ENCODE peak calls at places on chromosome 1, in five cellular contexts. One of them, this sample, is unnamed.
A peak's percentile ranks its signal among the peaks of the same experiment; 100 is the strongest.

GRCh38 chr1:121418369-121419049 is 233.7 kb downstream of the SRGAP2C start:
- DNase-seq in BJ: no peak
- DNase-seq in Panc1: no peak
- DNase-seq in gastrocnemius medialis: no peak
- DNase-seq in K562: no peak
- DNase-seq in this sample: no peak

GRCh38 chr1:15950302-15950701 is 25.6 kb downstream of the ZBTB17 start:
- DNase-seq in Panc1: no peak
- DNase-seq in BJ: no peak
- DNase-seq in K562: no peak
- DNase-seq in gastrocnemius medialis: no peak
- DNase-seq in this sample: no peak

GRCh38 chr1:15353839-15354579 is 55.7 kb upstream of the EFHD2 start:
- DNase-seq in Panc1: no peak
- DNase-seq in gastrocnemius medialis: no peak
- DNase-seq in K562: no peak
- DNase-seq in BJ: no peak
- DNase-seq in this sample: no peak

GRCh38 chr1:58854576-58854975 is 70.7 kb upstream of the JUN start:
- DNase-seq in K562: no peak
- DNase-seq in BJ: no peak
- DNase-seq in gastrocnemius medialis: no peak
- DNase-seq in Panc1: no peak
- DNase-seq in this sample: no peak

GRCh38 chr1:226888021-226888420 is 17.6 kb downstream of the PSEN2 start:
- DNase-seq in K562: no peak
- DNase-seq in gastrocnemius medialis: no peak
- DNase-seq in BJ: no peak
- DNase-seq in Panc1: no peak
- DNase-seq in this sample: no peak

GRCh38 chr1:108679586-108680213 is 12.4 kb upstream of the PRPF38B start:
- DNase-seq in K562: no peak
- DNase-seq in BJ: no peak
- DNase-seq in gastrocnemius medialis: no peak
- DNase-seq in Panc1: no peak
- DNase-seq in this sample: no peak

GRCh38 chr1:11314959-11315358 is 42.0 kb downstream of the UBIAD1 start:
- DNase-seq in Panc1: no peak
- DNase-seq in BJ: no peak
- DNase-seq in K562: no peak
- DNase-seq in gastrocnemius medialis: no peak
- DNase-seq in this sample: no peak

GRCh38 chr1:171644805-171645483 is 7.5 kb downstream of the MYOC start:
- DNase-seq in K562: peak; percentile 72
- DNase-seq in BJ: peak; percentile 55
- DNase-seq in Panc1: peak; percentile 65
- DNase-seq in gastrocnemius medialis: peak; percentile 42
- DNase-seq in this sample: no peak

GRCh38 chr1:19323987-19324664 is 12.0 kb downstream of the SLC66A1 start:
- DNase-seq in K562: no peak
- DNase-seq in BJ: no peak
- DNase-seq in gastrocnemius medialis: no peak
- DNase-seq in Panc1: no peak
- DNase-seq in this sample: no peak

GRCh38 chr1:28807046-28807445 is 4.9 kb upstream of the OPRD1 start:
- DNase-seq in BJ: no peak
- DNase-seq in K562: no peak
- DNase-seq in gastrocnemius medialis: no peak
- DNase-seq in Panc1: no peak
- DNase-seq in this sample: no peak

GRCh38 chr1:54245501-54245900 is 45.5 kb downstream of the MRPL37 start:
- DNase-seq in K562: no peak
- DNase-seq in Panc1: no peak
- DNase-seq in gastrocnemius medialis: no peak
- DNase-seq in BJ: no peak
- DNase-seq in this sample: no peak

GRCh38 chr1:230770317-230770716 is 23.1 kb downstream of the CAPN9 start:
- DNase-seq in BJ: no peak
- DNase-seq in gastrocnemius medialis: no peak
- DNase-seq in K562: no peak
- DNase-seq in Panc1: no peak
- DNase-seq in this sample: no peak

GRCh38 chr1:230768903-230769570 is 21.8 kb downstream of the CAPN9 start:
- DNase-seq in BJ: peak; percentile 53
- DNase-seq in gastrocnemius medialis: no peak
- DNase-seq in Panc1: no peak
- DNase-seq in K562: no peak
- DNase-seq in this sample: no peak

GRCh38 chr1:230772457-230773395 is 25.5 kb downstream of the CAPN9 start:
- DNase-seq in gastrocnemius medialis: peak; percentile 18
- DNase-seq in K562: peak; percentile 56
- DNase-seq in Panc1: no peak
- DNase-seq in BJ: no peak
- DNase-seq in this sample: peak; percentile 46

GRCh38 chr1:230771773-230772354 is 24.7 kb downstream of the CAPN9 start:
- DNase-seq in Panc1: no peak
- DNase-seq in gastrocnemius medialis: no peak
- DNase-seq in K562: no peak
- DNase-seq in BJ: no peak
- DNase-seq in this sample: no peak

GRCh38 chr1:230773396-230774033 is 26.3 kb downstream of the CAPN9 start:
- DNase-seq in gastrocnemius medialis: no peak
- DNase-seq in K562: no peak
- DNase-seq in Panc1: no peak
- DNase-seq in BJ: no peak
- DNase-seq in this sample: no peak
- TF ChIP-seq CTCF in gastrocnemius medialis: no peak
- TF ChIP-seq CTCF in K562: no peak
- TF ChIP-seq CTCF in Panc1: peak; percentile 13
- TF ChIP-seq CTCF in BJ: no peak
- TF ChIP-seq CTCF in this sample: no peak

DNA sequence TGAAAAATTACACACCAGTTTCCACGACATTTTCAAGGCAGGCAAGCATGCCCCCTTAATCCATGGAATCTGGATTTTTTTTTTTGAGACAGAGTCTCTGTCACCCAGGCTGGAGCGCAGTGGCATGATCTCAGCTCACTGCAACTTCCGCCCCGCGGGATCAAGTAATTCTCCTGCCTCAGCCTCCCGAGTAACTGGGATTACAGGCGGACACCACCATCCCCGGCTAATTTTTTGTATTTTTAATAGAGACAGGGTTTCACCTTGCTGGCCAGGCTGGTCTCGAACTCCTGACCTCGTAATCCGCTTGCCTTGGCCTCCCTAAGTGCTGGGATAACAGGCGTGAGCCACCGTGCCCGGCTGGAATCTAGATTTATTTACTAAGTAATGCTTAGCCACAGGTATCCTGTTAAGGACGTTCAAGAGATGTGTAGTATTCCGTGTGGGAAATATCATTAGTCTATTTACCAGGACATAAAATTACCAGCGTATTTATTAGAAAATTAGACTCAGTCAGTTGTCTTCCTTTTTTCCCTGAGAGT is 2.5 kb downstream of the IFI44 start:
- DNase-seq in gastrocnemius medialis: no peak
- DNase-seq in BJ: no peak
- DNase-seq in Panc1: no peak
- DNase-seq in K562: no peak
- DNase-seq in this sample: no peak
- H3K4me3 ChIP-seq in gastrocnemius medialis: peak overlapping the region; percentile 41
- H3K4me3 ChIP-seq in BJ: no peak overlapping the region
- H3K4me3 ChIP-seq in Panc1: no peak overlapping the region
- H3K4me3 ChIP-seq in K562: no peak overlapping the region
- H3K4me3 ChIP-seq in this sample: no peak overlapping the region

DNA sequence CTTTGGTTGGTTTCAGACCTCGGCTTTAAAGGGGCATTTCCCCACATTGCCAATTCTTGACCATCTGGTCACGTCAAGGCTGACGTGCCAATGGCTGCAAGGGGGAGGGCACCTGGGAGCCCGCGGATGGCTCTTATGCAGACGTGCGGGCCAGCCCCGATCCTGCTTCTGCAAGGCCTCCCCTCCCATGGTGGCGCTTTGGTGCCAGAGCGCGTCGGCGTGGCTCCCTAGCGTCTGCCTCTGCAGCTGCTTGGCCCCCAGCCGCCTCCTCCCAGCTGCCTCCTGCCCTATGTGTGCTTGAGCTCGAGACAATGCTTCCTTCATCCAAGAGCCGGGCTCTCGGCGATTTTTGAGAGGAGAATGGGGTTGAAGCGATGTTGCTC is 29.1 kb downstream of the SKI start:
- DNase-seq in BJ: no peak
- DNase-seq in Panc1: no peak
- DNase-seq in gastrocnemius medialis: no peak
- DNase-seq in K562: no peak
- DNase-seq in this sample: no peak
- TF ChIP-seq CTCF in BJ: no peak
- TF ChIP-seq CTCF in Panc1: no peak
- TF ChIP-seq CTCF in gastrocnemius medialis: no peak
- TF ChIP-seq CTCF in K562: no peak
- TF ChIP-seq CTCF in this sample: no peak

DNA sequence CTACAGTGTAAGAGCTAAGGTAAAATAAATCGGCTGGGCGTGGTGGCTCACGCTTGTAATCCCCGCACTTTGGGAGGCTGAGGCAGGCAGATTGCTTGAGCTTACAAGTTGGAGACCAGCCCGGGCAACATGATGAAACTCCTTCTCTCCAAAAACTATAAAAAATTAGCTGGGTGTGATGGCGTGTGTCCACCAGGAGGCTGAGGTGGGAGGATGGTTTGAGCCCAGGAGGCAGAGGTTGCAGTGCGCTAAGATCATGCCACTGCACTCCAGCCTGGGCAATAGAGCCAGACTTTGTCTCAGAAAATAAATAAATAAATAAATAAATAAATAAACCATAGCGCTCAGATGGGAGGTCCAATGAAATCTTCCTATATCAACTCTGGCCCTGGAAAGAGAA is 16.7 kb upstream of the FAM110D start:
- DNase-seq in BJ: no peak
- DNase-seq in gastrocnemius medialis: no peak
- DNase-seq in Panc1: no peak
- DNase-seq in K562: no peak
- DNase-seq in this sample: no peak
- H3K4me3 ChIP-seq in BJ: no peak overlapping the region
- H3K4me3 ChIP-seq in gastrocnemius medialis: no peak overlapping the region
- H3K4me3 ChIP-seq in Panc1: peak overlapping the region; percentile 43
- H3K4me3 ChIP-seq in K562: no peak overlapping the region
- H3K4me3 ChIP-seq in this sample: no peak overlapping the region

This sample was measured in AG09309.